ENCODE peak calls at places on chromosomes 5 and 9, in nine cellular contexts. D is effector CD8-positive, alpha-beta T cell; I is stomach; O is stimulated activated CD4-positive, alpha-beta T cell treated with anti-CD3 and anti-CD28 coated beads, Interleukin-1b, Interleukin-23, amount 100 ng/mL, for 24 hours; B is AG04449; M is dorsolateral prefrontal cortex; S is retina; P is 8988T; Q is activated naive CD4-positive, alpha-beta T cell treated with Interleukin-2 at 50 U/mL for 16 hours. U is an unnamed sample.

GRCh38 chr5:156515799-156516198 is 188.8 kb downstream of the SGCD start:
- DNase-seq in D (no peak), I (no peak), O (no peak), B (no peak), M (no peak), S (no peak), P (no peak), Q (no peak), U (no peak)

GRCh38 chr5:170630226-170630625 is 126.4 kb downstream of the KCNIP1 start:
- DNase-seq in D (no peak), I (no peak), O (no peak), B (no peak), M (peak), S (no peak), P (no peak), Q (no peak), U (no peak)

GRCh38 chr9:111037744-111038335 is 430 bp downstream of the LPAR1 start:
- DNase-seq in D (no peak), I (peak), O (no peak), B (no peak), M (no peak), S (peak), P (peak), Q (no peak), U (no peak)

GRCh38 chr9:23326597-23326996 is 499.4 kb downstream of the ELAVL2 start:
- DNase-seq in D (no peak), I (no peak), O (no peak), B (no peak), M (no peak), S (no peak), P (no peak), Q (no peak), U (no peak)

GRCh38 chr5:136249678-136250266 is 56.8 kb upstream of the SMIM32 start:
- DNase-seq in D (no peak), I (peak), O (no peak), B (peak), M (peak), S (peak), P (peak), Q (no peak), U (peak)

GRCh38 chr5:138716456-138716924 is 36.7 kb upstream of the CTNNA1 start:
- DNase-seq in D (no peak), I (no peak), O (no peak), B (no peak), M (no peak), S (peak), P (no peak), Q (no peak), U (no peak)

GRCh38 chr9:20692554-20692953 is 8.5 kb downstream of the FOCAD start:
- DNase-seq in D (no peak), I (no peak), O (no peak), B (no peak), M (no peak), S (no peak), P (no peak), Q (no peak), U (no peak)

GRCh38 chr5:115349001-115349817 is 52.8 kb upstream of the CCDC112 start:
- DNase-seq in D (no peak), I (peak), O (no peak), B (peak), M (no peak), S (no peak), P (no peak), Q (no peak), U (peak)

GRCh38 chr9:134707031-134707680 is 65.6 kb downstream of the COL5A1 start:
- DNase-seq in D (no peak), I (peak), O (no peak), B (peak), M (no peak), S (peak), P (no peak), Q (no peak), U (peak)

GRCh38 chr5:65858316-65858715 is 68.1 kb upstream of the ERBIN start:
- DNase-seq in D (no peak), I (no peak), O (no peak), B (no peak), M (no peak), S (no peak), P (no peak), Q (no peak), U (no peak)

GRCh38 chr9:15834541-15834940 is 281.7 kb downstream of the CCDC171 start:
- DNase-seq in D (no peak), I (peak), O (no peak), B (no peak), M (no peak), S (no peak), P (no peak), Q (no peak), U (no peak)

GRCh38 chr9:109052416-109052815 is 39.1 kb upstream of the CTNNAL1 start:
- DNase-seq in D (no peak), I (no peak), O (no peak), B (no peak), M (no peak), S (no peak), P (no peak), Q (no peak), U (peak)

GRCh38 chr5:88021141-88021540 is 247.5 kb downstream of the TMEM161B start:
- DNase-seq in D (no peak), I (no peak), O (no peak), B (no peak), M (no peak), S (no peak), P (no peak), Q (no peak), U (no peak)

GRCh38 chr9:20315672-20316071 is 306.6 kb downstream of the MLLT3 start:
- DNase-seq in D (no peak), I (no peak), O (no peak), B (peak), M (no peak), S (no peak), P (no peak), Q (no peak), U (peak)

GRCh38 chr9:31916591-31917223 is 467.7 kb upstream of the ACO1 start:
- DNase-seq in D (no peak), I (no peak), O (no peak), B (no peak), M (no peak), S (no peak), P (no peak), Q (no peak), U (no peak)